ENCODE peak calls at places on chromosomes 6 and 20, in four cellular contexts. One of them, this sample, is unnamed.
A peak's percentile ranks its signal among the peaks of the same experiment; 100 is the strongest.

GRCh38 chr6:105981002-105981887 is 104.9 kb upstream of the PRDM1 start:
- DNase-seq in GM12878: no peak
- DNase-seq in HepG2: no peak
- DNase-seq in K562: no peak
- DNase-seq in this sample: peak; percentile 74

GRCh38 chr20:46000571-46001145 is 8.1 kb upstream of the MMP9 start:
- DNase-seq in GM12878: no peak
- DNase-seq in HepG2: no peak
- DNase-seq in K562: no peak
- DNase-seq in this sample: peak; percentile 61

GRCh38 chr20:13638162-13638495 is 603 bp downstream of the TASP1 start:
- DNase-seq in GM12878: no peak
- DNase-seq in HepG2: peak; percentile 44
- DNase-seq in K562: no peak
- DNase-seq in this sample: peak; percentile 63

GRCh38 chr6:155447949-155448348 is 7.7 kb downstream of the NOX3 start:
- DNase-seq in GM12878: no peak
- DNase-seq in HepG2: no peak
- DNase-seq in K562: no peak
- DNase-seq in this sample: no peak

GRCh38 chr20:36091561-36092423 is 62.7 kb upstream of the EPB41L1 start:
- DNase-seq in GM12878: no peak
- DNase-seq in HepG2: no peak
- DNase-seq in K562: peak; percentile 29
- DNase-seq in this sample: peak; percentile 84

GRCh38 chr6:167146173-167146572 is 11.6 kb downstream of the GPR31 start:
- DNase-seq in GM12878: no peak
- DNase-seq in HepG2: no peak
- DNase-seq in K562: no peak
- DNase-seq in this sample: no peak

GRCh38 chr6:3534599-3534998 is 77.7 kb upstream of the SLC22A23 start:
- DNase-seq in GM12878: no peak
- DNase-seq in HepG2: peak; percentile 16
- DNase-seq in K562: no peak
- DNase-seq in this sample: no peak

GRCh38 chr20:35257175-35257909 is 20.6 kb downstream of the MMP24OS start:
- DNase-seq in GM12878: no peak
- DNase-seq in HepG2: no peak
- DNase-seq in K562: no peak
- DNase-seq in this sample: no peak

GRCh38 chr6:163254341-163254835 is 160.1 kb upstream of the QKI start:
- DNase-seq in GM12878: no peak
- DNase-seq in HepG2: no peak
- DNase-seq in K562: no peak
- DNase-seq in this sample: no peak

GRCh38 chr6:163250122-163250521 is 164.4 kb upstream of the QKI start:
- DNase-seq in GM12878: no peak
- DNase-seq in HepG2: no peak
- DNase-seq in K562: no peak
- DNase-seq in this sample: no peak

GRCh38 chr6:163255265-163255664 is 159.3 kb upstream of the QKI start:
- DNase-seq in GM12878: no peak
- DNase-seq in HepG2: no peak
- DNase-seq in K562: no peak
- DNase-seq in this sample: no peak

GRCh38 chr6:163252132-163252729 is 162.3 kb upstream of the QKI start:
- DNase-seq in GM12878: no peak
- DNase-seq in HepG2: no peak
- DNase-seq in K562: no peak
- DNase-seq in this sample: no peak

GRCh38 chr6:163253556-163254213 is 160.8 kb upstream of the QKI start:
- DNase-seq in GM12878: no peak
- DNase-seq in HepG2: no peak
- DNase-seq in K562: no peak
- DNase-seq in this sample: no peak
- TF ChIP-seq JUNB in GM12878: no peak
- TF ChIP-seq JUNB in HepG2: no peak
- TF ChIP-seq JUNB in K562: no peak
- TF ChIP-seq JUNB in this sample: no peak

GRCh38 chr6:130969807-130970491 is 93.1 kb downstream of the EPB41L2 start:
- DNase-seq in GM12878: no peak
- DNase-seq in HepG2: peak; percentile 80
- DNase-seq in K562: no peak
- DNase-seq in this sample: no peak
- TF ChIP-seq EZH2 in GM12878: no peak
- TF ChIP-seq EZH2 in HepG2: no peak
- TF ChIP-seq EZH2 in K562: no peak
- TF ChIP-seq EZH2 in this sample: no peak

DNA sequence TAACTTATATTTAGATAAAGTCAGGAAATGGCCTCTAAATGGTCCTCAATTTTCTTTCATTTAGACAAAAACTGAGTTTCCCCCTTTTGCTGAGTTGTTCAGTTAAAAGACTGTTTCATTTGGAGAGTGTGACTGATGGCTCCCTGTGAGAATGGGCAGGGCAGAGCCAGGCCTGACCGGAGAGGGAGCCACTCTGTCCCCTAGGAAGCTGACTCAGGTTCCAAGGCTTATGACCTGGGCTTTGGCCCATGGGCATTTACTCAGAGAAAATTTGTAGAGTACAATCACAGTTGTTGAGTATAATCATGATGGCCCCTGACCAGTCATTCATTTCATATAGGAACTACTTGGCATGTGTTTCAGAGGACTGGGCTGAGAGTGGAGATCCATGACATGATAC is 37.0 kb upstream of the AIG1 start:
- DNase-seq in GM12878: no peak
- DNase-seq in HepG2: no peak
- DNase-seq in K562: no peak
- DNase-seq in this sample: no peak
- TF ChIP-seq JUNB in GM12878: no peak
- TF ChIP-seq JUNB in HepG2: no peak
- TF ChIP-seq JUNB in K562: no peak
- TF ChIP-seq JUNB in this sample: no peak

GRCh38 chr20:17229256-17229655 is 2.4 kb downstream of the PCSK2 start:
- DNase-seq in GM12878: no peak
- DNase-seq in HepG2: no peak
- DNase-seq in K562: no peak
- DNase-seq in this sample: peak; percentile 38

GRCh38 chr20:17226410-17227198 is at the start of gene PCSK2:
- DNase-seq in GM12878: no peak
- DNase-seq in HepG2: no peak
- DNase-seq in K562: peak; percentile 66
- DNase-seq in this sample: peak; percentile 96

GRCh38 chr20:17227199-17227535 is 327 bp downstream of the PCSK2 start:
- DNase-seq in GM12878: no peak
- DNase-seq in HepG2: no peak
- DNase-seq in K562: no peak
- DNase-seq in this sample: no peak

GRCh38 chr20:17228624-17229061 is 1.8 kb downstream of the PCSK2 start:
- DNase-seq in GM12878: no peak
- DNase-seq in HepG2: no peak
- DNase-seq in K562: no peak
- DNase-seq in this sample: peak; percentile 67

GRCh38 chr20:17227669-17228623 is 1.1 kb downstream of the PCSK2 start:
- DNase-seq in GM12878: no peak
- DNase-seq in HepG2: no peak
- DNase-seq in K562: no peak
- DNase-seq in this sample: peak; percentile 87
- TF ChIP-seq EZH2 in GM12878: no peak
- TF ChIP-seq EZH2 in HepG2: no peak
- TF ChIP-seq EZH2 in K562: no peak
- TF ChIP-seq EZH2 in this sample: peak; percentile 37

GRCh38 chr20:52965380-52965779 is 6.8 kb upstream of the TSHZ2 start:
- DNase-seq in GM12878: no peak
- DNase-seq in HepG2: no peak
- DNase-seq in K562: no peak
- DNase-seq in this sample: no peak
- TF ChIP-seq JUNB in GM12878: no peak
- TF ChIP-seq JUNB in HepG2: no peak
- TF ChIP-seq JUNB in K562: no peak
- TF ChIP-seq JUNB in this sample: no peak

GRCh38 chr6:17283074-17283473 is 1.9 kb downstream of the RBM24 start:
- DNase-seq in GM12878: no peak
- DNase-seq in HepG2: no peak
- DNase-seq in K562: no peak
- DNase-seq in this sample: no peak

GRCh38 chr6:17281100-17281496 is at the start of gene RBM24:
- DNase-seq in GM12878: no peak
- DNase-seq in HepG2: peak; percentile 66
- DNase-seq in K562: no peak
- DNase-seq in this sample: peak; percentile 80

GRCh38 chr6:17280552-17281090 is 540 bp upstream of the RBM24 start:
- DNase-seq in GM12878: no peak
- DNase-seq in HepG2: no peak
- DNase-seq in K562: no peak
- DNase-seq in this sample: peak; percentile 74

GRCh38 chr6:17280138-17280537 is 1.0 kb upstream of the RBM24 start:
- DNase-seq in GM12878: no peak
- DNase-seq in HepG2: no peak
- DNase-seq in K562: no peak
- DNase-seq in this sample: no peak

GRCh38 chr6:17281497-17282481 is 628 bp downstream of the RBM24 start:
- DNase-seq in GM12878: no peak
- DNase-seq in HepG2: no peak
- DNase-seq in K562: no peak
- DNase-seq in this sample: peak; percentile 66
- TF ChIP-seq EZH2 in GM12878: no peak
- TF ChIP-seq EZH2 in HepG2: no peak
- TF ChIP-seq EZH2 in K562: no peak
- TF ChIP-seq EZH2 in this sample: peak; percentile 72

This sample was measured in GM23338.